ENCODE peak calls at places on chromosome 13, in four cellular contexts. S, B, H and U are unnamed samples. For H3K9me3, the result is how much of the 10 kb centered on the place peaks cover.

GRCh38 chr13:21837841-21838551 is 167.1 kb downstream of the FGF9 start:
- DNase-seq in S (peak), B (no peak), H (peak), U (no peak)

GRCh38 chr13:46751811-46752635 is 44.9 kb downstream of the ESD start:
- DNase-seq in S (peak), B (no peak), H (peak), U (no peak)

GRCh38 chr13:111854403-111854802 is 212.5 kb upstream of the SOX1 start:
- DNase-seq in S (no peak), B (no peak), H (no peak), U (no peak)

GRCh38 chr13:37395544-37395943 is 203.0 kb downstream of the POSTN start:
- DNase-seq in S (peak), B (peak), H (peak), U (no peak)

GRCh38 chr13:21999666-22000065 is 328.8 kb downstream of the FGF9 start:
- DNase-seq in S (no peak), B (no peak), H (no peak), U (no peak)

GRCh38 chr13:76647550-76647949 is 238.7 kb downstream of the KCTD12 start:
- DNase-seq in S (peak), B (no peak), H (peak), U (peak)

GRCh38 chr13:42594577-42595571 is 20.9 kb downstream of the TNFSF11 start:
- DNase-seq in S (peak), B (peak), H (peak), U (peak)

GRCh38 chr13:49836516-49836915 is 44.0 kb upstream of the KPNA3 start:
- DNase-seq in S (no peak), B (peak), H (no peak), U (no peak)

GRCh38 chr13:37657134-37657533 is 58.6 kb upstream of the POSTN start:
- DNase-seq in S (peak), B (no peak), H (peak), U (peak)

GRCh38 chr13:102045713-102046112 is 356.1 kb downstream of the FGF14 start:
- DNase-seq in S (no peak), B (no peak), H (no peak), U (no peak)

GRCh38 chr13:40346592-40346991 is 319.8 kb downstream of the FOXO1 start:
- DNase-seq in S (no peak), B (no peak), H (no peak), U (no peak)

GRCh38 chr13:112245959-112246358 is 130.2 kb upstream of the SPACA7 start:
- DNase-seq in S (no peak), B (no peak), H (no peak), U (no peak)

GRCh38 chr13:25232937-25233515 is 54.3 kb downstream of the MTMR6 start:
- DNase-seq in S (peak), B (no peak), H (peak), U (peak)

GRCh38 chr13:52345631-52346251 is 60.2 kb downstream of the THSD1 start:
- DNase-seq in S (peak), B (no peak), H (peak), U (no peak)

GRCh38 chr13:101942038-101942437 is 459.8 kb downstream of the FGF14 start:
- DNase-seq in S (peak), B (no peak), H (peak), U (peak)

GRCh38 chr13:48349525-48349924 is 46.0 kb downstream of the RB1 start:
- DNase-seq in S (no peak), B (no peak), H (no peak), U (no peak)

GRCh38 chr13:48356750-48357149 is 53.2 kb downstream of the RB1 start:
- DNase-seq in S (no peak), B (no peak), H (no peak), U (no peak)

DNA sequence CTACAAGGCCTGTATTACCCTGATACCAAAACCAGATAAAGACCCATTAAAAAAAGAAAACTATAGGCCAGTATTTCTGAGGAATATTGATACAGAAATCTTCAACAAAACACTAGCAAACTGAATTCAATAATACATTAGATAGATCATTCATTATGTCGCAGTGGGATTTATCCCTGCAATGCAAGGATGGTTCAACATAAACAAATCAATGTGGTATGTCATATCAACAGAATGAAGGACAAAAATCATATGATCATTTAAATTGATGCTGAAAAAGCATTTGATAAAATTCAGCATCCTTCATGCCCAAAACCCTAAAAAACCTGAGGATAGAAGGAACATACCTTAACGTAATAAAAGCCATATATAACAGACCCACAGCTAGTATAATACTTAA is 50.0 kb downstream of the RB1 start:
- DNase-seq in S (no peak), B (no peak), H (no peak), U (no peak)
- H3K9me3 ChIP-seq in S (under half), B (under half), H (under half), U (under half)

GRCh38 chr13:32202268-32202667 is 112.9 kb downstream of the ZAR1L start:
- DNase-seq in S (no peak), B (no peak), H (no peak), U (no peak)

GRCh38 chr13:32206097-32206740 is 108.9 kb downstream of the ZAR1L start:
- DNase-seq in S (peak), B (no peak), H (no peak), U (peak)

GRCh38 chr13:32203736-32204135 is 111.4 kb downstream of the ZAR1L start:
- DNase-seq in S (no peak), B (no peak), H (no peak), U (no peak)

GRCh38 chr13:32208860-32209259 is 106.3 kb downstream of the ZAR1L start:
- DNase-seq in S (no peak), B (no peak), H (peak), U (no peak)

DNA sequence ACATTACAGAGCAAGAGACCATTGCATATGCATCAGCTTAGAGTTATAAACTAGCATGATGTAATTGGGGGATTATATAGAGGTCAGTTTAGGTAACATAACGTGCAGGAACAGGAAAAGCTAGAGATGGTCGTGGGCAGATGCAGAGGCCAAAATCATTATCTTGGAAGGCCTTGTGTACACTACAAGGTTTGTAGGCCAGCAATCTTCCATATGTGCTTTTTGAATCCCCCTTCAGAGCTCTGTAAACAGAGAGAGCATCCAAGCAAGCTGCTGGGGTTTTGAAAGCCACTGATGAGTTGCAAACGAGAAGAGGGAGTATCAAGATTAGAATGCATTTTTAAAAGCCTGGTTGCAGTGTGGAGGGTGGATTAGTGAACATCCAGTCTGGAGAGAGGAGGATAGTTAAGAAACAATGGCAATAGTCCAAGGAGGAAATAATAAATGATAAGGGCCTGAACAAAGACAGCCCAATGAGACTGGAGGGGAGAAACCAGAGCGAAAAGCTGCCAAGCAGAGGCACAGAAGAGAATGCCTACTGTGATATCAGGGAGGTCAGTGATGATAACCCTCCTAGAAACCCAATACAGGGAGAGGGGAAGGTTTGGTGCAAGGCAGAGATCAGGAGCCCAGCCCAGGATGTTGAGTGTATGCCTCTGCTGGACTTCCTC is 109.6 kb downstream of the ZAR1L start:
- DNase-seq in S (peak), B (no peak), H (no peak), U (peak)
- H2BK5ac ChIP-seq in S (peak), B (no peak), H (no peak), U (no peak)

GRCh38 chr13:113400621-113401451 is 36.9 kb upstream of the GRTP1 start:
- DNase-seq in S (no peak), B (no peak), H (no peak), U (no peak)

GRCh38 chr13:113402471-113403254 is 38.7 kb upstream of the GRTP1 start:
- DNase-seq in S (no peak), B (no peak), H (no peak), U (no peak)

GRCh38 chr13:113399755-113400149 is 35.8 kb upstream of the GRTP1 start:
- DNase-seq in S (no peak), B (peak), H (no peak), U (no peak)

GRCh38 chr13:113403255-113404104 is 39.5 kb upstream of the GRTP1 start:
- DNase-seq in S (no peak), B (peak), H (no peak), U (no peak)

DNA sequence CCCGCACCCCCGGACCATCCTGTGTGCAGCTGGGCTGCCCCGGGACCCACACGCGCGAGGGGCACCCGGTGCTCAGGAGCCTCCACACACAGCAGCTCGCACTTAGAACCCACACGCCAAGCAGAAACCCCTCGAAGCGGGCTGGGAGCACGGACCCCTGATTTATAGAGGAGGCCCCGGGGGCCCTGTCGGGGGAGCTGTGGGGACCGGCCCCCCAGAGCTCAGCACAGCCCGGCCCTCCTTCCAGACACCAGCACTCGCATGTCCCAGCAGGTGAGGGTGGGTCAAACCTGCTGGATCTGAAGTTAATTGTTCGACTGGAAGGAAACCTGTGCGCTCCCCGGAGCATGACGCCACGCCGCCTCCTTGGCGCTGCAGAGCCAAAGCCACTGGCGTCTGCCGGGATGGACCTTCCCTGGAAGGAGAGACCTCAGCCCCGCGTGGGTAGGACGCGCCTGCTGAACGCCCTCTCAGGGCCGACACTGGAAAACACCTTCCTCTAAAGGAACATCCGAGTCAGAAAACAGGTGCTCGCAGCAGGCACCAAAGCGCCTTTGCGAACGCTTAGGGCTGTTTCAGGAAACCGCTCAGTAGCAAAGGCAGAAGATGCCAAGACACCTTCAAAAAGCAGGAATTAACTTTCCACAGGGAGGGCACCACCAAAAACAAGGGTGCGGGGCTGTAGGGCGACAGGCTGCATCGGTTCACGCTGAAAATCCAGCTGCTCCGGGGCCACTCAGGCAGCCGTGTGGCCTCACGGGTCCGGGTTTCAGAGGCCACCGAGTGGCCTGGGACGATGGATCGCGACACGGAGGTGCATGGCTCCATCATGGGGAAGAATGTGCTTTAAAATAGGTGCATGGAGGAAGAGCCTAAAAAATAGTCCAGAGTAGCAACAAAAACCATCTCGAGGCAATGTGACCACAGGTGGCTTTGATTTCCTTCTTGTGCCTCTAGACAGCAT is 37.8 kb upstream of the GRTP1 start:
- DNase-seq in S (no peak), B (peak), H (no peak), U (no peak)
- H2AK5ac ChIP-seq in S (no peak), B (no peak), H (no peak), U (no peak)

GRCh38 chr13:26529441-26529840 is 28.0 kb upstream of the WASF3 start:
- DNase-seq in S (peak), B (peak), H (peak), U (peak)
- H3K9me3 ChIP-seq in S (under half), B (under half), H (under half), U (under half)

GRCh38 chr13:110123041-110123809 is 183.7 kb downstream of the COL4A1 start:
- DNase-seq in S (no peak), B (no peak), H (peak), U (no peak)

GRCh38 chr13:110124201-110124600 is 182.8 kb downstream of the COL4A1 start:
- DNase-seq in S (no peak), B (no peak), H (no peak), U (no peak)

GRCh38 chr13:110118106-110118505 is 188.9 kb downstream of the COL4A1 start:
- DNase-seq in S (no peak), B (peak), H (no peak), U (no peak)

GRCh38 chr13:110121312-110122083 is 185.5 kb downstream of the COL4A1 start:
- DNase-seq in S (no peak), B (no peak), H (no peak), U (no peak)

GRCh38 chr13:110119943-110120905 is 186.7 kb downstream of the COL4A1 start:
- DNase-seq in S (peak), B (peak), H (no peak), U (no peak)
- H2BK5ac ChIP-seq in S (no peak), B (no peak), H (no peak), U (no peak)

GRCh38 chr13:23632741-23633140 is 62.5 kb downstream of the TNFRSF19 start:
- DNase-seq in S (no peak), B (no peak), H (no peak), U (no peak)

GRCh38 chr13:23637813-23638212 is 67.6 kb downstream of the TNFRSF19 start:
- DNase-seq in S (no peak), B (no peak), H (no peak), U (no peak)

GRCh38 chr13:23631676-23632622 is 61.7 kb downstream of the TNFRSF19 start:
- DNase-seq in S (no peak), B (no peak), H (no peak), U (no peak)

GRCh38 chr13:23636360-23636759 is 66.1 kb downstream of the TNFRSF19 start:
- DNase-seq in S (no peak), B (no peak), H (no peak), U (no peak)

GRCh38 chr13:23634897-23635296 is 64.7 kb downstream of the TNFRSF19 start:
- DNase-seq in S (no peak), B (no peak), H (peak), U (no peak)
- H2AK5ac ChIP-seq in S (peak), B (no peak), H (no peak), U (no peak)

GRCh38 chr13:106573855-106574254 is 5.9 kb upstream of the ARGLU1 start:
- DNase-seq in S (peak), B (no peak), H (no peak), U (no peak)
- H3K9me3 ChIP-seq in S (under half), B (under half), H (under half), U (under half)